ENCODE peak calls at places on chromosome 14, in ten cellular contexts. V is NCI-H1417; K is NCI-H524; H is anterior cingulate cortex; C is GM04503; E is stimulated activated CD8-positive, alpha-beta memory T cell treated with anti-CD3 and anti-CD28 coated beads, Interleukin-7, amount 100 ng/mL, for 1 hour; F is stimulated activated CD4-positive, alpha-beta T cell treated with anti-CD3 and anti-CD28 coated beads, Interleukin-15, amount 100 ng/mL, for 24 hours; R is A549; P is stimulated activated effector memory CD8-positive, alpha-beta T cell treated with anti-CD3 and anti-CD28 coated beads, Interleukin-12 subunit alpha, Interleukin-12 subunit beta, amount 100 ng/mL, for 72 hours; S is stromal cell of bone marrow. Q is an unnamed sample.

GRCh38 chr14:101988377-101988776 is 24.0 kb downstream of the DYNC1H1 start:
- DNase-seq in V (no peak), K (no peak), H (no peak), C (no peak), E (no peak), F (no peak), R (no peak), P (no peak), S (no peak), Q (no peak)

GRCh38 chr14:101537286-101537685 is 24.0 kb upstream of the DIO3 start:
- DNase-seq in V (no peak), K (no peak), H (no peak), C (no peak), E (no peak), F (no peak), R (no peak), P (no peak), S (no peak), Q (no peak)

GRCh38 chr14:31477248-31477647 is 10.6 kb downstream of the GPR33 start:
- DNase-seq in V (no peak), K (no peak), H (no peak), C (no peak), E (no peak), F (no peak), R (no peak), P (no peak), S (no peak), Q (no peak)

GRCh38 chr14:20469890-20470858 is 968 bp downstream of the PNP start:
- DNase-seq in V (peak), K (peak), H (no peak), C (no peak), E (peak), F (peak), R (peak), P (peak), S (peak), Q (no peak)

GRCh38 chr14:64841121-64841611 is 38.5 kb downstream of the SPTB start:
- DNase-seq in V (no peak), K (no peak), H (no peak), C (peak), E (no peak), F (no peak), R (peak), P (no peak), S (peak), Q (no peak)

GRCh38 chr14:104876251-104876699 is 11.2 kb downstream of the CEP170B start:
- DNase-seq in V (peak), K (no peak), H (no peak), C (no peak), E (peak), F (peak), R (peak), P (peak), S (no peak), Q (no peak)

GRCh38 chr14:101188571-101188915 is 285.0 kb upstream of the RTL1 start:
- DNase-seq in V (no peak), K (no peak), H (no peak), C (no peak), E (no peak), F (no peak), R (no peak), P (no peak), S (no peak), Q (no peak)

GRCh38 chr14:97387252-97387882 is 590.2 kb downstream of the VRK1 start:
- DNase-seq in V (no peak), K (no peak), H (no peak), C (no peak), E (no peak), F (no peak), R (no peak), P (no peak), S (no peak), Q (no peak)

GRCh38 chr14:103928011-103928890 is at the start of gene TDRD9:
- DNase-seq in V (no peak), K (no peak), H (no peak), C (no peak), E (no peak), F (no peak), R (no peak), P (no peak), S (no peak), Q (no peak)

GRCh38 chr14:24368215-24368561 is 204 bp downstream of the NFATC4 start:
- DNase-seq in V (no peak), K (peak), H (no peak), C (no peak), E (no peak), F (no peak), R (no peak), P (no peak), S (no peak), Q (no peak)

GRCh38 chr14:46048127-46048526 is 603.5 kb downstream of the RPL10L start:
- DNase-seq in V (no peak), K (peak), H (no peak), C (no peak), E (no peak), F (no peak), R (peak), P (no peak), S (no peak), Q (peak)

GRCh38 chr14:31241450-31242114 is 34.0 kb upstream of the HECTD1 start:
- DNase-seq in V (no peak), K (no peak), H (no peak), C (no peak), E (no peak), F (no peak), R (no peak), P (no peak), S (no peak), Q (no peak)

GRCh38 chr14:30389134-30389900 is 169.6 kb upstream of the G2E3 start:
- DNase-seq in V (no peak), K (no peak), H (no peak), C (no peak), E (no peak), F (no peak), R (no peak), P (no peak), S (peak), Q (no peak)

GRCh38 chr14:69632154-69632553 is 20.8 kb downstream of the SUSD6 start:
- DNase-seq in V (no peak), K (peak), H (no peak), C (no peak), E (no peak), F (no peak), R (no peak), P (no peak), S (no peak), Q (no peak)

GRCh38 chr14:98437113-98437512 is 834.9 kb downstream of the BCL11B start:
- DNase-seq in V (no peak), K (no peak), H (no peak), C (no peak), E (no peak), F (no peak), R (no peak), P (no peak), S (no peak), Q (no peak)

GRCh38 chr14:93301821-93302447 is 30.9 kb downstream of the BTBD7 start:
- DNase-seq in V (no peak), K (no peak), H (no peak), C (no peak), E (no peak), F (no peak), R (peak), P (no peak), S (no peak), Q (no peak)

GRCh38 chr14:89746654-89747053 is 207.9 kb downstream of the EFCAB11 start:
- DNase-seq in V (no peak), K (no peak), H (no peak), C (no peak), E (no peak), F (no peak), R (no peak), P (no peak), S (no peak), Q (no peak)

GRCh38 chr14:66508846-66509621 is 1.1 kb downstream of the GPHN start:
- DNase-seq in V (peak), K (peak), H (peak), C (no peak), E (peak), F (peak), R (peak), P (peak), S (no peak), Q (peak)

GRCh38 chr14:95609398-95609990 is 74.6 kb downstream of the GLRX5 start:
- DNase-seq in V (peak), K (peak), H (no peak), C (no peak), E (no peak), F (peak), R (peak), P (no peak), S (peak), Q (peak)

GRCh38 chr14:96042218-96042930 is 3.2 kb downstream of the C14orf132 start:
- DNase-seq in V (no peak), K (peak), H (no peak), C (peak), E (no peak), F (no peak), R (no peak), P (no peak), S (no peak), Q (no peak)

GRCh38 chr14:37131205-37131604 is 41.2 kb downstream of the SLC25A21 start:
- DNase-seq in V (no peak), K (no peak), H (no peak), C (no peak), E (no peak), F (no peak), R (no peak), P (no peak), S (no peak), Q (no peak)

GRCh38 chr14:100617715-100618693 is 30.8 kb upstream of the BEGAIN start:
- DNase-seq in V (no peak), K (peak), H (peak), C (no peak), E (no peak), F (no peak), R (no peak), P (no peak), S (peak), Q (no peak)

GRCh38 chr14:39568809-39569538 is 136.7 kb upstream of the FBXO33 start:
- DNase-seq in V (no peak), K (no peak), H (no peak), C (no peak), E (no peak), F (no peak), R (no peak), P (no peak), S (no peak), Q (no peak)

GRCh38 chr14:61661471-61661988 is 33.8 kb upstream of the HIF1A start:
- DNase-seq in V (no peak), K (no peak), H (no peak), C (no peak), E (no peak), F (no peak), R (no peak), P (no peak), S (peak), Q (no peak)

GRCh38 chr14:34766060-34766459 is 51.7 kb upstream of the CFL2 start:
- DNase-seq in V (no peak), K (no peak), H (no peak), C (no peak), E (no peak), F (no peak), R (peak), P (no peak), S (no peak), Q (no peak)

GRCh38 chr14:89504084-89504483 is 87.1 kb upstream of the FOXN3 start:
- DNase-seq in V (no peak), K (no peak), H (no peak), C (no peak), E (no peak), F (no peak), R (no peak), P (no peak), S (no peak), Q (no peak)

GRCh38 chr14:59321184-59321952 is 132.9 kb downstream of the DAAM1 start:
- DNase-seq in V (no peak), K (no peak), H (no peak), C (peak), E (no peak), F (no peak), R (no peak), P (no peak), S (peak), Q (no peak)

GRCh38 chr14:81170104-81170828 is 50.5 kb downstream of the GTF2A1 start:
- DNase-seq in V (peak), K (peak), H (peak), C (peak), E (peak), F (peak), R (peak), P (peak), S (peak), Q (peak)

GRCh38 chr14:32998433-32998832 is 59.8 kb downstream of the NPAS3 start:
- DNase-seq in V (no peak), K (peak), H (no peak), C (no peak), E (no peak), F (no peak), R (no peak), P (no peak), S (peak), Q (no peak)